ENCODE peak calls at places on chromosomes 5 and 9, in five cellular contexts. E is right cardiac atrium, G is GM13977, I is tibial artery, A is GM06990. B is an unnamed sample.

GRCh38 chr5:154967419-154968024 is 26.6 kb downstream of the MRPL22 start:
- DNase-seq in E (no peak), G (no peak), I (no peak), A (no peak), B (no peak)

GRCh38 chr5:174358276-174358675 is 312.8 kb downstream of the NSG2 start:
- DNase-seq in E (no peak), G (no peak), I (no peak), A (no peak), B (no peak)

GRCh38 chr5:68196876-68197275 is 18.7 kb upstream of the PIK3R1 start:
- DNase-seq in E (no peak), G (peak), I (no peak), A (peak), B (no peak)

GRCh38 chr5:96432245-96433065 is 593 bp downstream of the PCSK1 start:
- DNase-seq in E (peak), G (no peak), I (peak), A (peak), B (no peak)

GRCh38 chr5:17360879-17361278 is 137.2 kb upstream of the TAF11L2 start:
- DNase-seq in E (no peak), G (no peak), I (no peak), A (no peak), B (no peak)

GRCh38 chr5:179822444-179822990 is 1.8 kb downstream of the SQSTM1 start:
- DNase-seq in E (no peak), G (no peak), I (peak), A (no peak), B (no peak)

GRCh38 chr5:143713331-143714032 is 98.5 kb upstream of the HMHB1 start:
- DNase-seq in E (no peak), G (no peak), I (no peak), A (no peak), B (no peak)

GRCh38 chr5:176648467-176649194 is 1.3 kb downstream of the TSPAN17 start:
- DNase-seq in E (no peak), G (no peak), I (no peak), A (no peak), B (no peak)

GRCh38 chr5:116564756-116565593 is 9.6 kb downstream of the SEMA6A start:
- DNase-seq in E (no peak), G (no peak), I (no peak), A (no peak), B (no peak)

GRCh38 chr5:16431482-16431881 is 34.1 kb downstream of the ZNF622 start:
- DNase-seq in E (no peak), G (no peak), I (no peak), A (no peak), B (no peak)

GRCh38 chr5:131423056-131423455 is 159.2 kb downstream of the CDC42SE2 start:
- DNase-seq in E (no peak), G (no peak), I (no peak), A (no peak), B (no peak)

GRCh38 chr9:6417186-6417585 is 4.2 kb downstream of the UHRF2 start:
- DNase-seq in E (no peak), G (peak), I (no peak), A (peak), B (no peak)

GRCh38 chr5:140565024-140565779 is 574 bp downstream of the SLC35A4 start:
- DNase-seq in E (no peak), G (no peak), I (no peak), A (no peak), B (no peak)

GRCh38 chr9:130857864-130858730 is 23.0 kb downstream of the ABL1 start:
- DNase-seq in E (peak), G (no peak), I (peak), A (no peak), B (peak)

GRCh38 chr9:125103021-125103420 is 40.3 kb downstream of the SCAI start:
- DNase-seq in E (no peak), G (no peak), I (no peak), A (no peak), B (no peak)

GRCh38 chr9:26163931-26164330 is 485.7 kb upstream of the TUSC1 start:
- DNase-seq in E (no peak), G (no peak), I (no peak), A (no peak), B (no peak)

GRCh38 chr9:123952631-123953147 is 22.8 kb upstream of the DENND1A start:
- DNase-seq in E (no peak), G (no peak), I (no peak), A (no peak), B (no peak)

GRCh38 chr5:6760636-6761035 is 47.4 kb downstream of the TENT4A start:
- DNase-seq in E (peak), G (no peak), I (no peak), A (no peak), B (no peak)

GRCh38 chr9:4137755-4138154 is 162.1 kb downstream of the GLIS3 start:
- DNase-seq in E (no peak), G (no peak), I (no peak), A (no peak), B (no peak)

GRCh38 chr5:146644811-146645210 is 128.8 kb upstream of the GPR151 start:
- DNase-seq in E (no peak), G (no peak), I (no peak), A (no peak), B (no peak)

GRCh38 chr5:169146158-169146557 is 154.8 kb downstream of the SLIT3 start:
- DNase-seq in E (peak), G (no peak), I (no peak), A (no peak), B (no peak)

GRCh38 chr5:151051066-151051930 is 29.5 kb downstream of the TNIP1 start:
- DNase-seq in E (peak), G (peak), I (peak), A (peak), B (peak)

GRCh38 chr9:127537014-127537413 is 75.1 kb upstream of the STXBP1 start:
- DNase-seq in E (no peak), G (no peak), I (no peak), A (no peak), B (no peak)

GRCh38 chr5:167723254-167723871 is 568.1 kb upstream of the WWC1 start:
- DNase-seq in E (peak), G (peak), I (peak), A (no peak), B (peak)

GRCh38 chr5:133696782-133697507 is 84.6 kb upstream of the FSTL4 start:
- DNase-seq in E (no peak), G (no peak), I (peak), A (no peak), B (no peak)

GRCh38 chr9:107730691-107731090 is 241.1 kb upstream of the KLF4 start:
- DNase-seq in E (no peak), G (no peak), I (no peak), A (no peak), B (no peak)

GRCh38 chr5:65742565-65743231 is 20.7 kb downstream of the NLN start:
- DNase-seq in E (no peak), G (peak), I (no peak), A (peak), B (no peak)

GRCh38 chr9:71920456-71921189 is 9.2 kb downstream of the C9orf85 start:
- DNase-seq in E (no peak), G (no peak), I (no peak), A (no peak), B (no peak)

GRCh38 chr9:37033753-37034319 is at the start of gene PAX5:
- DNase-seq in E (no peak), G (peak), I (no peak), A (no peak), B (no peak)

GRCh38 chr5:73273379-73274050 is 100.5 kb downstream of the TMEM174 start:
- DNase-seq in E (no peak), G (no peak), I (no peak), A (no peak), B (no peak)

GRCh38 chr5:178895615-178896571 is at the start of gene ZFP2:
- DNase-seq in E (peak), G (peak), I (peak), A (peak), B (no peak)

B was measured in right atrium auricular region.